ENCODE peak calls at places on chromosomes 6 and 20, in eight cellular contexts. One of them, this sample, is unnamed.

GRCh38 chr6:53398541-53399344 is 50.0 kb upstream of the ELOVL5 start:
- DNase-seq in transverse colon: no peak
- DNase-seq in heart left ventricle: no peak
- DNase-seq in esophagus squamous epithelium: no peak
- DNase-seq in H1: no peak
- DNase-seq in testis: no peak
- DNase-seq in stomach: no peak
- DNase-seq in ovary: no peak
- DNase-seq in this sample: no peak

GRCh38 chr6:24974182-24975171 is 38.7 kb upstream of the RIPOR2 start:
- DNase-seq in ovary: no peak
- DNase-seq in H1: no peak
- DNase-seq in esophagus squamous epithelium: no peak
- DNase-seq in heart left ventricle: no peak
- DNase-seq in stomach: no peak
- DNase-seq in testis: no peak
- DNase-seq in transverse colon: no peak
- DNase-seq in this sample: no peak

GRCh38 chr6:80618953-80619352 is 512.5 kb downstream of the BCKDHB start:
- DNase-seq in ovary: no peak
- DNase-seq in H1: no peak
- DNase-seq in heart left ventricle: no peak
- DNase-seq in stomach: no peak
- DNase-seq in esophagus squamous epithelium: no peak
- DNase-seq in transverse colon: no peak
- DNase-seq in testis: no peak
- DNase-seq in this sample: no peak

GRCh38 chr20:21901470-21902275 is 196.2 kb downstream of the PAX1 start:
- DNase-seq in ovary: no peak
- DNase-seq in stomach: peak; percentile 37
- DNase-seq in esophagus squamous epithelium: no peak
- DNase-seq in testis: peak; percentile 17
- DNase-seq in transverse colon: peak; percentile 60
- DNase-seq in H1: no peak
- DNase-seq in heart left ventricle: no peak
- DNase-seq in this sample: no peak

GRCh38 chr6:6689413-6690143 is 101.1 kb downstream of the LY86 start:
- DNase-seq in stomach: no peak
- DNase-seq in esophagus squamous epithelium: no peak
- DNase-seq in heart left ventricle: no peak
- DNase-seq in testis: no peak
- DNase-seq in transverse colon: no peak
- DNase-seq in H1: no peak
- DNase-seq in ovary: no peak
- DNase-seq in this sample: no peak

GRCh38 chr6:9412951-9413559 is 977.7 kb upstream of the SLC35B3 start:
- DNase-seq in testis: peak; percentile 52
- DNase-seq in esophagus squamous epithelium: no peak
- DNase-seq in transverse colon: peak; percentile 30
- DNase-seq in heart left ventricle: no peak
- DNase-seq in H1: no peak
- DNase-seq in ovary: no peak
- DNase-seq in stomach: peak; percentile 36
- DNase-seq in this sample: no peak

GRCh38 chr6:111854683-111855082 is 18.6 kb downstream of the FYN start:
- DNase-seq in esophagus squamous epithelium: no peak
- DNase-seq in H1: no peak
- DNase-seq in stomach: no peak
- DNase-seq in heart left ventricle: no peak
- DNase-seq in testis: no peak
- DNase-seq in ovary: no peak
- DNase-seq in transverse colon: no peak
- DNase-seq in this sample: no peak

GRCh38 chr6:33199687-33200233 is 705 bp downstream of the RXRB start:
- DNase-seq in testis: peak; percentile 83
- DNase-seq in heart left ventricle: peak; percentile 87
- DNase-seq in transverse colon: peak; percentile 86
- DNase-seq in esophagus squamous epithelium: no peak
- DNase-seq in stomach: peak; percentile 75
- DNase-seq in ovary: no peak
- DNase-seq in H1: peak; percentile 73
- DNase-seq in this sample: no peak

GRCh38 chr6:98957440-98957839 is 9.7 kb upstream of the FBXL4 start:
- DNase-seq in H1: no peak
- DNase-seq in heart left ventricle: no peak
- DNase-seq in testis: no peak
- DNase-seq in stomach: no peak
- DNase-seq in ovary: no peak
- DNase-seq in esophagus squamous epithelium: no peak
- DNase-seq in transverse colon: peak; percentile 11
- DNase-seq in this sample: peak; percentile 15

GRCh38 chr6:5766260-5766659 is 240.5 kb downstream of the NRN1 start:
- DNase-seq in esophagus squamous epithelium: no peak
- DNase-seq in ovary: no peak
- DNase-seq in H1: no peak
- DNase-seq in heart left ventricle: no peak
- DNase-seq in testis: no peak
- DNase-seq in transverse colon: no peak
- DNase-seq in stomach: no peak
- DNase-seq in this sample: no peak

GRCh38 chr6:85865665-85866372 is 223.1 kb upstream of the SYNCRIP start:
- DNase-seq in testis: peak; percentile 27
- DNase-seq in ovary: no peak
- DNase-seq in H1: no peak
- DNase-seq in transverse colon: no peak
- DNase-seq in heart left ventricle: no peak
- DNase-seq in esophagus squamous epithelium: no peak
- DNase-seq in stomach: no peak
- DNase-seq in this sample: peak; percentile 28

DNA sequence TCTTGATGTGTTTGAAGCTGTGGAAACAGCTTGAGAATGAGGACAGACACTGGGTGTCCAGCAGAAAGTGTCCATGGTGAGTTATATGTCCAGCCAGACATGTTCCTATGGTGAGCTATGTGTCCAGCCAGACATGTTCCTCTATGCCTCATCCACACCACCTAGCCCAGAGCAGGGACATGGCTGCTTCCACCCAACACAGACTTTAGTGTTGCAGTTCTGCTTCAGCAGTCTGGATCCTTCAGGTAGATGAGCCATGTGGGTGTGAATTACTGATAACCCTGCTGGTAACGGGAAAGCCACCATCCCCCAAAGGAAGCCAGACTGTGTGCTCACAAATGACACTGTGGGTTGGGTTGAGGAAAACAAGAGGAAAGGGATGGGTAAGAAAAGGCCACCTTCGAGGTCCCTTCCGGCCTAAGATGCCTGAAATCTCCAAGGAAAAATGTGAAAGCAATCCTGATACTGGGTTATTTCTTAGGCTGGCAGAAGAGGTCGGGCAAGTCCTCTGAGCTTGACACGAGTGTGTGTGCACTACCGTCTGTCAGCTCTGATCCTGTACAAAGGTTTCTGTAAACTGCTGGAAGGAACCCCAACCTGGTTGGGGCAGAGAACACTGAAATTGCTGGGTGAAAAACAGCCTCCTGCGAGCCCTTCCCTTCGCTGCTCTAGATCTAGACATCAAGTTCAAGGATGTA is 77.8 kb downstream of the NINL start:
- DNase-seq in stomach: no peak
- DNase-seq in ovary: no peak
- DNase-seq in testis: no peak
- DNase-seq in transverse colon: no peak
- DNase-seq in esophagus squamous epithelium: no peak
- DNase-seq in heart left ventricle: no peak
- DNase-seq in H1: no peak
- DNase-seq in this sample: no peak
- H3K36me3 ChIP-seq in stomach: peaks cover 62% of the 10 kb centered on the region
- H3K36me3 ChIP-seq in ovary: no peaks in the 10 kb centered on the region
- H3K36me3 ChIP-seq in testis: no peaks in the 10 kb centered on the region
- H3K36me3 ChIP-seq in transverse colon: no peaks in the 10 kb centered on the region
- H3K36me3 ChIP-seq in esophagus squamous epithelium: peaks cover 93% of the 10 kb centered on the region
- H3K36me3 ChIP-seq in heart left ventricle: peaks cover 32% of the 10 kb centered on the region
- H3K36me3 ChIP-seq in H1: peaks cover 41% of the 10 kb centered on the region
- H3K36me3 ChIP-seq in this sample: peaks cover 6% of the 10 kb centered on the region

GRCh38 chr6:43910149-43910637 is 140.2 kb downstream of the VEGFA start:
- DNase-seq in esophagus squamous epithelium: no peak
- DNase-seq in transverse colon: no peak
- DNase-seq in testis: no peak
- DNase-seq in H1: no peak
- DNase-seq in ovary: no peak
- DNase-seq in stomach: no peak
- DNase-seq in heart left ventricle: no peak
- DNase-seq in this sample: no peak

GRCh38 chr6:43911625-43912577 is 141.9 kb downstream of the VEGFA start:
- DNase-seq in transverse colon: no peak
- DNase-seq in stomach: peak; percentile 63
- DNase-seq in heart left ventricle: no peak
- DNase-seq in H1: peak; percentile 36
- DNase-seq in ovary: no peak
- DNase-seq in testis: no peak
- DNase-seq in esophagus squamous epithelium: no peak
- DNase-seq in this sample: no peak

GRCh38 chr6:43910638-43911353 is 140.8 kb downstream of the VEGFA start:
- DNase-seq in stomach: no peak
- DNase-seq in esophagus squamous epithelium: no peak
- DNase-seq in ovary: no peak
- DNase-seq in H1: no peak
- DNase-seq in heart left ventricle: no peak
- DNase-seq in transverse colon: no peak
- DNase-seq in testis: no peak
- DNase-seq in this sample: no peak

GRCh38 chr6:43912598-43913387 is 142.8 kb downstream of the VEGFA start:
- DNase-seq in ovary: no peak
- DNase-seq in heart left ventricle: no peak
- DNase-seq in stomach: no peak
- DNase-seq in H1: no peak
- DNase-seq in esophagus squamous epithelium: no peak
- DNase-seq in testis: no peak
- DNase-seq in transverse colon: no peak
- DNase-seq in this sample: no peak

DNA sequence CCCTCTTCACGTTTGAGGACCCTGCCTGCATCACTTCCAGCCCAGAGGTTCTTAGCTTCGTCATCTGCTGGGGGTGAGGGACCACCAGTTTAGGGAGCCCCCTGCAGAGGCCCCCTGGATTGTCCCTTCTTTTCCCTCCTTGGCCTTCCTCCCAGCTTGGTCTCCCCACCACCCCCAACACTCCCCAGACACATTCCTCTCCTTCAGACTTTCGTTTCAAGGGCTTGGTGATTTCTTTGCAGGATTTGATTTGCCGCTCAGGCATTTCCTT is 141.3 kb downstream of the VEGFA start:
- DNase-seq in esophagus squamous epithelium: no peak
- DNase-seq in testis: no peak
- DNase-seq in heart left ventricle: no peak
- DNase-seq in ovary: no peak
- DNase-seq in transverse colon: no peak
- DNase-seq in stomach: no peak
- DNase-seq in H1: no peak
- DNase-seq in this sample: no peak
- H3K4me3 ChIP-seq in esophagus squamous epithelium: no peak overlapping the region
- H3K4me3 ChIP-seq in testis: no peak overlapping the region
- H3K4me3 ChIP-seq in heart left ventricle: no peak overlapping the region
- H3K4me3 ChIP-seq in ovary: no peak overlapping the region
- H3K4me3 ChIP-seq in transverse colon: no peak overlapping the region
- H3K4me3 ChIP-seq in stomach: no peak overlapping the region
- H3K4me3 ChIP-seq in H1: no peak overlapping the region
- H3K4me3 ChIP-seq in this sample: no peak overlapping the region

GRCh38 chr20:64129146-64129782 is 21.9 kb upstream of the NPBWR2 start:
- DNase-seq in transverse colon: no peak
- DNase-seq in testis: no peak
- DNase-seq in heart left ventricle: peak; percentile 37
- DNase-seq in H1: no peak
- DNase-seq in esophagus squamous epithelium: no peak
- DNase-seq in ovary: no peak
- DNase-seq in stomach: no peak
- DNase-seq in this sample: no peak

GRCh38 chr20:64130271-64130670 is 22.9 kb upstream of the NPBWR2 start:
- DNase-seq in testis: no peak
- DNase-seq in H1: no peak
- DNase-seq in ovary: no peak
- DNase-seq in heart left ventricle: no peak
- DNase-seq in esophagus squamous epithelium: no peak
- DNase-seq in transverse colon: no peak
- DNase-seq in stomach: no peak
- DNase-seq in this sample: no peak

GRCh38 chr20:64131406-64131805 is 24.0 kb upstream of the NPBWR2 start:
- DNase-seq in esophagus squamous epithelium: no peak
- DNase-seq in heart left ventricle: peak; percentile 13
- DNase-seq in transverse colon: no peak
- DNase-seq in ovary: no peak
- DNase-seq in stomach: no peak
- DNase-seq in testis: peak; percentile 54
- DNase-seq in H1: no peak
- DNase-seq in this sample: no peak

GRCh38 chr20:64133951-64134407 is 26.6 kb upstream of the NPBWR2 start:
- DNase-seq in heart left ventricle: peak; percentile 24
- DNase-seq in transverse colon: no peak
- DNase-seq in H1: no peak
- DNase-seq in stomach: no peak
- DNase-seq in esophagus squamous epithelium: no peak
- DNase-seq in testis: no peak
- DNase-seq in ovary: no peak
- DNase-seq in this sample: no peak

GRCh38 chr20:64130876-64131275 is 23.5 kb upstream of the NPBWR2 start:
- DNase-seq in stomach: no peak
- DNase-seq in testis: no peak
- DNase-seq in heart left ventricle: peak; percentile 11
- DNase-seq in transverse colon: no peak
- DNase-seq in H1: no peak
- DNase-seq in ovary: no peak
- DNase-seq in esophagus squamous epithelium: no peak
- DNase-seq in this sample: no peak
- TF ChIP-seq POLR2A in stomach: no peak
- TF ChIP-seq POLR2A in testis: no peak
- TF ChIP-seq POLR2A in heart left ventricle: no peak
- TF ChIP-seq POLR2A in transverse colon: no peak
- TF ChIP-seq POLR2A in H1: no peak
- TF ChIP-seq POLR2A in ovary: no peak
- TF ChIP-seq POLR2A in esophagus squamous epithelium: no peak
- TF ChIP-seq POLR2A in this sample: no peak

GRCh38 chr6:159746759-159747158 is 15.1 kb upstream of the ACAT2 start:
- DNase-seq in esophagus squamous epithelium: no peak
- DNase-seq in transverse colon: no peak
- DNase-seq in heart left ventricle: no peak
- DNase-seq in testis: no peak
- DNase-seq in H1: no peak
- DNase-seq in stomach: no peak
- DNase-seq in ovary: no peak
- DNase-seq in this sample: no peak
- H3K36me3 ChIP-seq in esophagus squamous epithelium: peaks cover 99% of the 10 kb centered on the region
- H3K36me3 ChIP-seq in transverse colon: peaks cover 51% of the 10 kb centered on the region
- H3K36me3 ChIP-seq in heart left ventricle: peaks cover 98% of the 10 kb centered on the region
- H3K36me3 ChIP-seq in testis: no peaks in the 10 kb centered on the region
- H3K36me3 ChIP-seq in H1: peaks cover 89% of the 10 kb centered on the region
- H3K36me3 ChIP-seq in stomach: peaks cover 100% of the 10 kb centered on the region
- H3K36me3 ChIP-seq in ovary: no peaks in the 10 kb centered on the region
- H3K36me3 ChIP-seq in this sample: no peaks in the 10 kb centered on the region

GRCh38 chr6:137704802-137705165 is 162.3 kb upstream of the TNFAIP3 start:
- DNase-seq in testis: peak; percentile 31
- DNase-seq in H1: no peak
- DNase-seq in transverse colon: no peak
- DNase-seq in esophagus squamous epithelium: no peak
- DNase-seq in ovary: no peak
- DNase-seq in heart left ventricle: no peak
- DNase-seq in stomach: no peak
- DNase-seq in this sample: no peak
- H3K4me3 ChIP-seq in testis: no peak overlapping the region
- H3K4me3 ChIP-seq in H1: no peak overlapping the region
- H3K4me3 ChIP-seq in transverse colon: no peak overlapping the region
- H3K4me3 ChIP-seq in esophagus squamous epithelium: no peak overlapping the region
- H3K4me3 ChIP-seq in ovary: no peak overlapping the region
- H3K4me3 ChIP-seq in heart left ventricle: no peak overlapping the region
- H3K4me3 ChIP-seq in stomach: no peak overlapping the region
- H3K4me3 ChIP-seq in this sample: no peak overlapping the region

GRCh38 chr6:30612213-30612612 is 4.8 kb downstream of the PPP1R10 start:
- DNase-seq in heart left ventricle: no peak
- DNase-seq in esophagus squamous epithelium: no peak
- DNase-seq in transverse colon: no peak
- DNase-seq in ovary: no peak
- DNase-seq in stomach: no peak
- DNase-seq in testis: no peak
- DNase-seq in H1: no peak
- DNase-seq in this sample: no peak
- TF ChIP-seq POLR2A in heart left ventricle: no peak
- TF ChIP-seq POLR2A in esophagus squamous epithelium: no peak
- TF ChIP-seq POLR2A in transverse colon: no peak
- TF ChIP-seq POLR2A in ovary: no peak
- TF ChIP-seq POLR2A in stomach: no peak
- TF ChIP-seq POLR2A in testis: no peak
- TF ChIP-seq POLR2A in H1: peak; percentile 12
- TF ChIP-seq POLR2A in this sample: no peak

This sample was measured in prostate gland.